ENCODE peak calls at places on chromosomes 1 and 21, in five cellular contexts. S, N, U, A and Z are unnamed samples.
A peak's percentile ranks its signal among the peaks of the same experiment; 100 is the strongest.

GRCh38 chr1:192445849-192446489 is 129.2 kb downstream of the RGS21 start:
- DNase-seq in N (peak; percentile 47), S (peak; percentile 66), A (peak; percentile 38), U (peak; percentile 48), Z (no peak)

GRCh38 chr1:161222175-161223019 is 1.0 kb downstream of the APOA2 start:
- DNase-seq in U (no peak), S (no peak), A (no peak), N (no peak), Z (no peak)

GRCh38 chr1:54743416-54743815 is 20.9 kb downstream of the PARS2 start:
- DNase-seq in U (peak; percentile 9), N (no peak), S (no peak), A (no peak), Z (no peak)

GRCh38 chr1:101846820-101847219 is 149.9 kb downstream of the OLFM3 start:
- DNase-seq in N (no peak), A (no peak), S (no peak), U (no peak), Z (peak; percentile 26)

GRCh38 chr1:150973826-150974579 is 632 bp downstream of the CERS2 start:
- DNase-seq in U (peak; percentile 20), N (peak; percentile 34), A (peak; percentile 57), S (no peak), Z (peak; percentile 62)

GRCh38 chr1:47527653-47528272 is 89.9 kb downstream of the FOXD2 start:
- DNase-seq in N (peak; percentile 35), A (no peak), S (no peak), U (no peak), Z (no peak)

GRCh38 chr1:154327466-154328317 is 2.4 kb downstream of the ATP8B2 start:
- DNase-seq in S (no peak), N (no peak), U (no peak), A (no peak), Z (no peak)

GRCh38 chr1:40625476-40626382 is 39.8 kb downstream of the RIMS3 start:
- DNase-seq in A (peak; percentile 40), U (no peak), S (peak; percentile 13), N (peak; percentile 24), Z (no peak)

GRCh38 chr1:93301131-93301530 is 44.6 kb upstream of the DR1 start:
- DNase-seq in S (no peak), N (no peak), A (no peak), U (no peak), Z (no peak)

GRCh38 chr21:18743523-18743922 is 339.9 kb upstream of the TMPRSS15 start:
- DNase-seq in S (no peak), N (no peak), A (no peak), U (no peak), Z (no peak)

GRCh38 chr1:95396557-95396956 is 162.5 kb downstream of the RWDD3 start:
- DNase-seq in S (no peak), N (no peak), A (no peak), U (no peak), Z (no peak)

GRCh38 chr1:178436899-178437298 is 59.9 kb downstream of the CLEC20A start:
- DNase-seq in A (no peak), S (no peak), N (no peak), U (no peak), Z (no peak)

GRCh38 chr21:33682992-33683627 is 40.8 kb downstream of the ITSN1 start:
- DNase-seq in A (peak; percentile 88), N (peak; percentile 94), S (peak; percentile 89), U (no peak), Z (no peak)

GRCh38 chr1:50603274-50604271 is 180.3 kb upstream of the DMRTA2 start:
- DNase-seq in A (peak; percentile 44), N (peak; percentile 75), S (peak; percentile 13), U (no peak), Z (no peak)